ENCODE peak calls at places on chromosomes 1 and 21, in six cellular contexts. W is trophoblast cell, X is H1, K is IMR-90, D is H9, T is mesenchymal stem cell. I is an unnamed sample.

GRCh38 chr21:32256873-32257620 is 21.8 kb downstream of the MIS18A start:
- DNase-seq in W (peak), X (no peak), K (peak), D (no peak), T (peak), I (no peak)

GRCh38 chr1:243814718-243815117 is 35.3 kb downstream of the AKT3 start:
- DNase-seq in W (no peak), X (no peak), K (no peak), D (no peak), T (no peak), I (no peak)

GRCh38 chr1:77906624-77907023 is 18.2 kb downstream of the NEXN start:
- DNase-seq in W (no peak), X (no peak), K (no peak), D (no peak), T (no peak), I (no peak)

GRCh38 chr1:43147625-43148319 is 24.3 kb downstream of the EBNA1BP2 start:
- DNase-seq in W (peak), X (peak), K (peak), D (peak), T (peak), I (peak)

GRCh38 chr1:209659909-209660308 is 7.7 kb upstream of the LAMB3 start:
- DNase-seq in W (peak), X (no peak), K (peak), D (no peak), T (peak), I (no peak)

GRCh38 chr1:170562644-170563338 is 30.8 kb downstream of the GORAB start:
- DNase-seq in W (peak), X (no peak), K (peak), D (peak), T (peak), I (no peak)

GRCh38 chr1:219379691-219380090 is 206.0 kb downstream of the LYPLAL1 start:
- DNase-seq in W (no peak), X (no peak), K (no peak), D (no peak), T (no peak), I (no peak)

GRCh38 chr1:115727706-115728249 is 40.7 kb downstream of the CASQ2 start:
- DNase-seq in W (peak), X (no peak), K (peak), D (no peak), T (peak), I (no peak)

GRCh38 chr1:19036049-19036546 is 79.6 kb upstream of the IFFO2 start:
- DNase-seq in W (no peak), X (no peak), K (no peak), D (no peak), T (no peak), I (no peak)

GRCh38 chr1:50658421-50659076 is 235.3 kb upstream of the DMRTA2 start:
- DNase-seq in W (peak), X (no peak), K (peak), D (no peak), T (peak), I (peak)

GRCh38 chr21:26164311-26164710 is 6.3 kb downstream of the APP start:
- DNase-seq in W (no peak), X (no peak), K (no peak), D (no peak), T (no peak), I (no peak)

GRCh38 chr1:118219438-118219837 is 34.4 kb upstream of the SPAG17 start:
- DNase-seq in W (no peak), X (no peak), K (no peak), D (no peak), T (no peak), I (no peak)

GRCh38 chr21:46515109-46515508 is 56.4 kb downstream of the DIP2A start:
- DNase-seq in W (no peak), X (no peak), K (peak), D (no peak), T (no peak), I (no peak)

GRCh38 chr1:220990417-220991337 is 111.4 kb downstream of the HLX start:
- DNase-seq in W (no peak), X (no peak), K (peak), D (no peak), T (peak), I (no peak)

GRCh38 chr1:1971688-1972087 is 31.9 kb downstream of the CFAP74 start:
- DNase-seq in W (no peak), X (no peak), K (no peak), D (no peak), T (no peak), I (no peak)

GRCh38 chr1:1421907-1422464 is 910 bp upstream of the ANKRD65 start:
- DNase-seq in W (no peak), X (no peak), K (no peak), D (no peak), T (no peak), I (no peak)

GRCh38 chr1:221272940-221273339 is 393.7 kb downstream of the HLX start:
- DNase-seq in W (no peak), X (no peak), K (no peak), D (no peak), T (no peak), I (no peak)

GRCh38 chr21:43192501-43193081 is 23.8 kb downstream of the CRYAA start:
- DNase-seq in W (no peak), X (no peak), K (no peak), D (no peak), T (no peak), I (no peak)

GRCh38 chr1:9294440-9294773 is 1.7 kb downstream of the SPSB1 start:
- DNase-seq in W (no peak), X (no peak), K (peak), D (no peak), T (peak), I (no peak)

GRCh38 chr1:208528577-208529240 is 284.5 kb upstream of the PLXNA2 start:
- DNase-seq in W (no peak), X (peak), K (no peak), D (no peak), T (no peak), I (no peak)

GRCh38 chr1:45442272-45442671 is 48.7 kb downstream of the TESK2 start:
- DNase-seq in W (peak), X (no peak), K (peak), D (no peak), T (peak), I (no peak)

GRCh38 chr1:208581252-208581651 is 337.1 kb upstream of the PLXNA2 start:
- DNase-seq in W (no peak), X (no peak), K (no peak), D (no peak), T (no peak), I (no peak)

GRCh38 chr1:6260961-6261614 is at the start of gene GPR153:
- DNase-seq in W (peak), X (peak), K (no peak), D (peak), T (peak), I (no peak)

GRCh38 chr1:187648091-187648490 is 819.3 kb downstream of the PLA2G4A start:
- DNase-seq in W (no peak), X (no peak), K (no peak), D (no peak), T (no peak), I (no peak)

GRCh38 chr1:8408151-8408839 is 90.4 kb downstream of the SLC45A1 start:
- DNase-seq in W (no peak), X (no peak), K (peak), D (no peak), T (peak), I (no peak)

GRCh38 chr21:29258626-29259335 is 39.9 kb upstream of the BACH1 start:
- DNase-seq in W (peak), X (no peak), K (peak), D (no peak), T (peak), I (no peak)

GRCh38 chr1:2801535-2802291 is at the start of gene TTC34:
- DNase-seq in W (no peak), X (no peak), K (no peak), D (no peak), T (no peak), I (peak)

GRCh38 chr1:229080361-229080760 is 190.6 kb upstream of the RAB4A start:
- DNase-seq in W (no peak), X (no peak), K (no peak), D (no peak), T (no peak), I (no peak)

GRCh38 chr1:193115629-193116227 is 6.1 kb upstream of the CDC73 start:
- DNase-seq in W (peak), X (no peak), K (peak), D (no peak), T (peak), I (no peak)

GRCh38 chr1:68378296-68379084 is 71.3 kb downstream of the RPE65 start:
- DNase-seq in W (no peak), X (no peak), K (peak), D (no peak), T (peak), I (no peak)

GRCh38 chr1:247156787-247157232 is 15.0 kb downstream of the ZNF124 start:
- DNase-seq in W (no peak), X (no peak), K (no peak), D (no peak), T (peak), I (no peak)

GRCh38 chr1:238364214-238364892 is 473.6 kb upstream of the ZP4 start:
- DNase-seq in W (no peak), X (no peak), K (no peak), D (no peak), T (no peak), I (no peak)

GRCh38 chr1:117257291-117257690 is 46.6 kb upstream of the VTCN1 start:
- DNase-seq in W (no peak), X (no peak), K (no peak), D (no peak), T (no peak), I (no peak)

GRCh38 chr1:108955881-108956280 is 7.4 kb downstream of the CLCC1 start:
- DNase-seq in W (no peak), X (no peak), K (no peak), D (no peak), T (no peak), I (no peak)

GRCh38 chr21:39484711-39485264 is 33.0 kb downstream of the SH3BGR start:
- DNase-seq in W (no peak), X (no peak), K (no peak), D (no peak), T (peak), I (no peak)

GRCh38 chr21:27426196-27426595 is 459.3 kb upstream of the ADAMTS5 start:
- DNase-seq in W (no peak), X (no peak), K (no peak), D (no peak), T (no peak), I (no peak)

GRCh38 chr21:27425172-27425571 is 458.3 kb upstream of the ADAMTS5 start:
- DNase-seq in W (peak), X (no peak), K (no peak), D (peak), T (no peak), I (no peak)

GRCh38 chr21:27424601-27425000 is 457.7 kb upstream of the ADAMTS5 start:
- DNase-seq in W (peak), X (no peak), K (peak), D (no peak), T (peak), I (no peak)

GRCh38 chr21:27423906-27424595 is 457.2 kb upstream of the ADAMTS5 start:
- DNase-seq in W (peak), X (no peak), K (peak), D (peak), T (peak), I (no peak)

DNA sequence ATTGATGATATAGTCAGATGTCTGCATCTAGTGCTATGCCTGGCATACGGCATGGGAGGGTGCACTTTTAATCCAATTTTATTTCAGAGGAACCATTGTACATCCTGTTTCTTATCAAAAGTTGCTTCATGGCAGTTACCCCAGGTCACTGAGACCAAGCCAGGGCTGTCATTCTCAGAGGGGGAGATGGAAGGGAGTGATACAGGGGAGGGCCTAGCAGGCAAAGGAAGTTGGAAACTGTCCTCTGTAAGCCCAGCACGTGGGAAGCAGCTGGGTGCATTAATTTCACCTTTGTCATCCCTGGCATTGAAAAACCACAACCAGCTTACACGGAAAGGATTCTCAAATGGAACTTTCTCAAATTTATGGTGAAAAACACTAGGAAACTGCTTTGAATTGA is 458.7 kb upstream of the ADAMTS5 start:
- DNase-seq in W (peak), X (no peak), K (peak), D (no peak), T (peak), I (no peak)
- H3K4me2 ChIP-seq in W (no peak), X (no peak), K (no peak), D (no peak), T (no peak), I (no peak)

GRCh38 chr1:89261926-89262540 is 10.6 kb downstream of the GBP5 start:
- DNase-seq in W (no peak), X (no peak), K (no peak), D (no peak), T (peak), I (no peak)
- H2BK120ac ChIP-seq in W (no peak), X (no peak), K (no peak), D (no peak), T (no peak), I (no peak)

GRCh38 chr1:110390692-110391232 is at the start of gene SLC16A4:
- DNase-seq in W (peak), X (no peak), K (peak), D (peak), T (peak), I (no peak)

GRCh38 chr1:110393286-110393685 is 2.5 kb upstream of the SLC16A4 start:
- DNase-seq in W (peak), X (no peak), K (no peak), D (no peak), T (no peak), I (no peak)

GRCh38 chr1:110390096-110390495 is 730 bp downstream of the SLC16A4 start:
- DNase-seq in W (peak), X (no peak), K (peak), D (no peak), T (peak), I (no peak)

GRCh38 chr1:110393691-110394564 is 3.1 kb upstream of the SLC16A4 start:
- DNase-seq in W (peak), X (no peak), K (peak), D (no peak), T (peak), I (no peak)
- H3K4me2 ChIP-seq in W (no peak), X (no peak), K (peak), D (no peak), T (peak), I (no peak)

GRCh38 chr1:236200925-236201324 is 58.6 kb downstream of the GPR137B start:
- DNase-seq in W (no peak), X (no peak), K (no peak), D (no peak), T (no peak), I (no peak)
- H2BK120ac ChIP-seq in W (no peak), X (no peak), K (no peak), D (no peak), T (no peak), I (no peak)

GRCh38 chr1:153962088-153963029 is 978 bp downstream of the SLC39A1 start:
- DNase-seq in W (peak), X (no peak), K (peak), D (no peak), T (peak), I (no peak)
- H3K4me2 ChIP-seq in W (peak), X (peak), K (peak), D (peak), T (peak), I (peak)

GRCh38 chr21:45359451-45360217 is 45.3 kb upstream of the COL18A1 start:
- DNase-seq in W (no peak), X (no peak), K (no peak), D (no peak), T (no peak), I (peak)

GRCh38 chr21:45362748-45363145 is 42.2 kb upstream of the COL18A1 start:
- DNase-seq in W (no peak), X (no peak), K (no peak), D (no peak), T (no peak), I (no peak)

GRCh38 chr21:45358711-45359310 is 46.2 kb upstream of the COL18A1 start:
- DNase-seq in W (no peak), X (no peak), K (no peak), D (no peak), T (no peak), I (no peak)

GRCh38 chr21:45362077-45362747 is 42.8 kb upstream of the COL18A1 start:
- DNase-seq in W (no peak), X (no peak), K (no peak), D (no peak), T (no peak), I (no peak)

DNA sequence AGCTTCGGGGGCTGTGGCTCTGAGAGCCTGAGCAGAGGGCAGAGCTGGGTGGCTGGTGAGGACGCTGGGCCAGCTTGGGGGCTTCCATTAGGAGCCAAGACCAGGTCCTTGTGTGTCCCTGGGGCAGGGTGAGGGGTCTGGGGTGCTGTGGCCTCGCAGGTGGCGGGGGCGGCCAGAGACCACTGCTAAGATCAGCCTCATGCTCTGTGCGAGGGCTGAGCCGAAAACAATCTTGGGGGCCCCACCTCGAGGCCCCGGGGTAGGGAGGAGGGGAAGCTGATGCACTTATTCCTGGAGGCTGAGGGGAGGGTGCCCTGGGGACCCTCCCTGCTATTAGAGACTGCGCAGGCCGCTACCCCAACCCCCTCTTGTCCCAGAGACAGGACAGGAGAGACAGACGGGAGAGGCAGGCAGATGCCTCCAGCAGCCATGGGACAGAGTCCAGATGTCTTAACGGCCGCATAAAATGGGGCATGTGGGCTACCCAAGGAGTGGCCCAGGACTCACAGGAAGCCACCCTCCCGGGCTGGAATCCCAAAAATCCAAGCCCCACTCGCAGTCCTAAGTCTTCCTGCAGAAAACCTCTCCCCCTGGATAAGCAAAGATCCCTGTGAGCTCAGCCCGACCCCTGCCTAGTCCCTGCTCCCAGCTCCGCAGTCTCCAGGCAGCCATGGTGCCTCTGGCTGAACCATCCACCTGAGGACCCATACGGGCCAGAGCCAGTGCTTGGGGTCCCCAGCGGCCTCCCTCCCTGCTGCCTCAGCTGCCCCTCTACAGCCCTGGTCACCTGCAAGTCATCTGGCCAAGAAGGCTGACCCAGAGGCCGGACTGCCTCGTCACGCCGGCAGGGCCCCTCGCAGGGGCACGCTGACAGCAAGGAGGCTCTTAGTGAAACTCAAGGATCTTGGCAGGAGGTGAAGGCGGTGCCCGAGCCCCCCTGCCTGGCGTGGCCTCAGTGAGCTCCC is 43.6 kb upstream of the COL18A1 start:
- DNase-seq in W (no peak), X (no peak), K (no peak), D (no peak), T (no peak), I (no peak)
- H2BK120ac ChIP-seq in W (peak), X (no peak), K (peak), D (no peak), T (peak), I (no peak)

GRCh38 chr1:60935599-60935990 is 146.8 kb upstream of the NFIA start:
- DNase-seq in W (no peak), X (no peak), K (no peak), D (no peak), T (no peak), I (no peak)
- H3K4me2 ChIP-seq in W (no peak), X (no peak), K (no peak), D (no peak), T (no peak), I (no peak)